ENCODE peak calls at places on chromosomes 5 and 9, in five cellular contexts. Y is upper lobe of left lung, E is fibroblast of pulmonary artery, M is right lobe of liver, C is HFFc6. N is an unnamed sample.

GRCh38 chr5:67495072-67495471 is 298.5 kb upstream of the CD180 start:
- DNase-seq in Y (no peak), E (no peak), M (peak), C (no peak), N (no peak)

GRCh38 chr9:128995791-128996190 is 32.3 kb downstream of the SH3GLB2 start:
- DNase-seq in Y (no peak), E (peak), M (no peak), C (no peak), N (no peak)

GRCh38 chr5:343461-344401 is 22.2 kb downstream of the AHRR start:
- DNase-seq in Y (peak), E (peak), M (no peak), C (peak), N (no peak)

GRCh38 chr9:35771079-35771441 is 17.0 kb upstream of the MSMP start:
- DNase-seq in Y (no peak), E (no peak), M (no peak), C (no peak), N (no peak)

GRCh38 chr5:142403583-142403982 is 78.8 kb upstream of the SPRY4 start:
- DNase-seq in Y (no peak), E (no peak), M (no peak), C (no peak), N (no peak)

GRCh38 chr9:86128235-86128822 is 29.0 kb upstream of the GOLM1 start:
- DNase-seq in Y (no peak), E (no peak), M (no peak), C (no peak), N (no peak)

GRCh38 chr5:119327018-119327417 is 28.8 kb upstream of the TNFAIP8 start:
- DNase-seq in Y (no peak), E (peak), M (no peak), C (no peak), N (no peak)

GRCh38 chr5:91955610-91956009 is 572.5 kb upstream of the ARRDC3 start:
- DNase-seq in Y (no peak), E (no peak), M (no peak), C (no peak), N (no peak)

GRCh38 chr5:72231989-72232703 is 87.9 kb downstream of the MRPS27 start:
- DNase-seq in Y (no peak), E (no peak), M (no peak), C (no peak), N (no peak)

GRCh38 chr9:98287383-98287782 is 31.9 kb upstream of the TBC1D2 start:
- DNase-seq in Y (no peak), E (peak), M (no peak), C (no peak), N (no peak)

GRCh38 chr9:12666813-12667212 is 26.4 kb upstream of the TYRP1 start:
- DNase-seq in Y (no peak), E (peak), M (no peak), C (no peak), N (no peak)

GRCh38 chr9:135647897-135648296 is 8.6 kb upstream of the GLT6D1 start:
- DNase-seq in Y (no peak), E (no peak), M (no peak), C (no peak), N (no peak)
- TF ChIP-seq CTCF in Y (no peak), E (no peak), M (no peak), C (no peak), N (no peak)

GRCh38 chr9:133711428-133712220 is 26.5 kb downstream of the SARDH start:
- DNase-seq in Y (peak), E (peak), M (no peak), C (peak), N (no peak)
- TF ChIP-seq CTCF in Y (no peak), E (no peak), M (no peak), C (no peak), N (no peak)

DNA sequence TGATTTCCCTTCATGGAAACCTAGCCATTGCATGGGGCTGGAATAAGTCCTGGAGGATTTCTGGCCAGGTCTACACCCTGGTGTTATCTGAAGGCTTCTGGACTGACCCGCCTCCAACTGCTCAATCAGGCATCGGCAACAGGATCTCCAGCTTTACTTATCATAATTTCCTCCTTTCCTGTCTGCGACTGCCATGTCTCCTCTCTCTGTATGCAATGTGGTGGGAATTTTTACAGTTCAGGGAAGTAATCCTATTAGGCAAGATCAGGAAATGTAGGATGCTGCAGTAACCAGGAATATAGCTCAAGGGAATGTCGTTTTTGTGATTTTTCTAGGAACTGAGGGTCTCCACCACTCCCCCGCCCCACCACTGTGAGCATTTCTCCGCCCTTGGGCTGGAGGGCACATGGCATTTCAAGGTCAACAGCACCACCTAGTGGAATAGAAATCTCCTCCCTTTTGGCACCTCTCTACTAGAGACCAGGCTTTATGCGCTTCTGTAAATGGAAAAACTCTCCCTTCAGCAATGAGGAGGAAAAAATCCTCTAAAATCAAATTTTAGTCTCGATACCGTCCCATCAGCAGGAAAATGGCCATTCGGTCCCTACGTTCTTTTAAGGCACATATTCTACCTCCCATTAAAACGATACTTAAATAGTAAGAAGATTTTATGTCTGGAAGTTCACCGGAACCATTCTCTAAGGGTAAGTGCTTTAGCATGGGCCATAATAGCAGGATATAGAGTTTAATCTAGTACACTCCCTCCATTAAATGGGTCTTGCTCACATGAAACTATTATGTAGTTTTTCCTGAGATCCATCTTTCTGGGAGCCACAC is 93.0 kb downstream of the YTHDC2 start:
- DNase-seq in Y (no peak), E (peak), M (peak), C (peak), N (no peak)
- TF ChIP-seq CTCF in Y (peak), E (peak), M (peak), C (peak), N (peak)

GRCh38 chr5:2015116-2015848 is 132.6 kb upstream of the IRX4 start:
- DNase-seq in Y (no peak), E (no peak), M (no peak), C (no peak), N (no peak)
- TF ChIP-seq CTCF in Y (no peak), E (no peak), M (no peak), C (peak), N (no peak)

GRCh38 chr9:71249729-71250317 is 128.4 kb upstream of the TRPM3 start:
- DNase-seq in Y (no peak), E (peak), M (no peak), C (peak), N (no peak)
- TF ChIP-seq CTCF in Y (no peak), E (peak), M (peak), C (peak), N (no peak)

GRCh38 chr5:13188393-13188792 is 756.1 kb downstream of the DNAH5 start:
- DNase-seq in Y (no peak), E (no peak), M (no peak), C (no peak), N (no peak)
- TF ChIP-seq CTCF in Y (no peak), E (no peak), M (no peak), C (no peak), N (no peak)

DNA sequence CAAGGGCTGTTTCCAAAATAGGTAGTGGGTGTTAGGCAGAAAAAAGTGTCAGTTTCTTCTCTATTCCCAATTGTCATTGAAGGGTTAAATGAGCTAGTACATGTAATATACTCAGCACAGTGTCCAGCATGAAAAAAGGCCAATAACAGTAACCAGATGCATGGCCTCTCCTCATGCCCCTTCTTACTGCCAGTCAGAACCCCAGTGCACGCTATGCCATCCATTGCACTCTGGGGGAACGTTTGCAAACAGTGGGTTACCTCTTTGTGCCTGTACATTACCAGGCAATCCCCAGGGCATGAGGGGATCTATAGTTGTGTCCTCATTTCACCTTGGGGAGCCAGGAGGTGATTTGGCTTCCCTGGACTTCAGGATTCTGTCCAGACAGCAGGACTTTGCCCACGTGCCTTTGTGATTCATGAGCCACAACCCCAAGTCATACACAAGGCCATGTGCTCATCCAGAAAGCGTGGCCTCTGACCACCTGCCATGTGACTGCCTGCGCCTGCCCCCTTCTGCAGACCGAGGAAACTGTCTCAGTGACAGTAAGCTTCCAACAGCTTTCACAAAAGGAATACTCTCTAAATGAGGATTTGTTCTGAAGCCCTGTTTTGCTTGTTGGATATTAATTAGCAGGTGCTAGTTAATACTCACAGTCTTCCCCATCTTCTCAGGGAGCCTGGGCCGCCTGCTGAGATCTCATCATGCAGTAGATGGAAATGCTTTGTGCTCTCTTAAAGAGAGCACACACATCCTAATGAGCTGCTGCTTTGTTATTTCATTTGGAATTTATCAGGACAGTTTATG is 36.8 kb upstream of the ANGPTL2 start:
- DNase-seq in Y (no peak), E (peak), M (peak), C (peak), N (no peak)
- TF ChIP-seq CTCF in Y (no peak), E (peak), M (peak), C (peak), N (no peak)

GRCh38 chr9:99399476-99399875 is 177.4 kb downstream of the SEC61B start:
- DNase-seq in Y (no peak), E (no peak), M (no peak), C (no peak), N (no peak)

GRCh38 chr9:99401826-99402225 is 179.7 kb downstream of the SEC61B start:
- DNase-seq in Y (no peak), E (no peak), M (no peak), C (peak), N (no peak)

GRCh38 chr9:99403371-99403770 is 181.3 kb downstream of the SEC61B start:
- DNase-seq in Y (no peak), E (no peak), M (no peak), C (no peak), N (no peak)

GRCh38 chr9:99398241-99398640 is 176.2 kb downstream of the SEC61B start:
- DNase-seq in Y (no peak), E (no peak), M (no peak), C (no peak), N (no peak)

GRCh38 chr9:99400184-99400731 is 178.2 kb downstream of the SEC61B start:
- DNase-seq in Y (no peak), E (no peak), M (peak), C (no peak), N (no peak)
- TF ChIP-seq CTCF in Y (no peak), E (no peak), M (no peak), C (no peak), N (no peak)

GRCh38 chr9:15150939-15151338 is 156.1 kb downstream of the TTC39B start:
- DNase-seq in Y (no peak), E (no peak), M (no peak), C (no peak), N (no peak)

GRCh38 chr9:15146121-15146820 is 160.7 kb downstream of the TTC39B start:
- DNase-seq in Y (no peak), E (no peak), M (no peak), C (no peak), N (no peak)

GRCh38 chr9:15149450-15149849 is 157.6 kb downstream of the TTC39B start:
- DNase-seq in Y (no peak), E (no peak), M (no peak), C (no peak), N (no peak)

GRCh38 chr9:15144567-15145174 is 162.3 kb downstream of the TTC39B start:
- DNase-seq in Y (no peak), E (no peak), M (no peak), C (no peak), N (no peak)

GRCh38 chr9:15147471-15147870 is 159.5 kb downstream of the TTC39B start:
- DNase-seq in Y (no peak), E (no peak), M (no peak), C (no peak), N (no peak)
- TF ChIP-seq CTCF in Y (no peak), E (no peak), M (no peak), C (no peak), N (no peak)

N was measured in omental fat pad.